ENCODE peak calls at places on chromosomes 4 and X, in ten cellular contexts. Y is OCI-LY7; P is NB4; X is CD4-positive, alpha-beta T cell; G is astrocyte; Q is BJ; O is GM23338; Z is cardiac muscle cell; F is MCF 10A; N is GM12865. L is an unnamed sample.

GRCh38 chr4:103074598-103075434 is 1.7 kb downstream of the SLC9B2 start:
- DNase-seq in X (no peak), O (no peak), Z (no peak), G (peak), Y (peak), P (peak), F (peak), N (peak), Q (no peak), L (no peak)

GRCh38 chr4:86326399-86326798 is 33.5 kb downstream of the MAPK10 start:
- DNase-seq in Y (no peak), G (no peak), Z (no peak), P (no peak), X (no peak), F (no peak), N (no peak), Q (no peak), O (no peak), L (no peak)

GRCh38 chr4:67928547-67928946 is 34.7 kb downstream of the TMPRSS11A start:
- DNase-seq in Z (no peak), G (peak), P (peak), Y (no peak), O (no peak), F (peak), X (no peak), N (no peak), Q (no peak), L (no peak)

GRCh38 chr4:76611164-76611563 is 176.1 kb downstream of the SHROOM3 start:
- DNase-seq in F (no peak), Q (no peak), Z (peak), G (peak), X (no peak), N (no peak), Y (no peak), O (peak), P (no peak), L (no peak)

GRCh38 chr4:19835429-19835828 is 416.3 kb upstream of the SLIT2 start:
- DNase-seq in N (no peak), Y (no peak), G (no peak), Q (no peak), Z (no peak), P (no peak), O (no peak), F (no peak), X (no peak), L (no peak)

GRCh38 chrX:104307341-104307740 is 52.6 kb upstream of the ESX1 start:
- DNase-seq in X (no peak), Q (no peak), Z (no peak), G (peak), F (no peak), N (no peak), Y (no peak), O (no peak), P (no peak), L (no peak)

GRCh38 chr4:184763150-184763780 is 29.4 kb upstream of the CENPU start:
- DNase-seq in O (no peak), P (no peak), Q (peak), F (no peak), Z (no peak), G (peak), Y (no peak), N (no peak), X (no peak), L (no peak)

GRCh38 chr4:121408-122084 is 2.8 kb upstream of the ZNF718 start:
- DNase-seq in O (no peak), Y (peak), F (no peak), Z (no peak), X (no peak), P (peak), Q (no peak), N (peak), G (no peak), L (no peak)

GRCh38 chrX:12439396-12439795 is 301.1 kb downstream of the FRMPD4 start:
- DNase-seq in Z (no peak), N (no peak), X (no peak), G (no peak), Q (no peak), P (no peak), Y (no peak), O (no peak), F (no peak), L (no peak)

GRCh38 chr4:187236491-187236890 is 512.8 kb upstream of the FAT1 start:
- DNase-seq in N (no peak), Y (no peak), Q (peak), G (peak), F (peak), Z (peak), O (no peak), P (no peak), X (no peak), L (no peak)

GRCh38 chr4:170089743-170090666 is at the start of gene AADAT:
- DNase-seq in Y (no peak), X (no peak), N (peak), Z (peak), Q (no peak), O (peak), P (peak), F (peak), G (peak), L (no peak)
- TF ChIP-seq CTCF in Y (no peak), X (no peak), N (peak), Z (peak), Q (peak), O (peak), P (no peak), F (peak), G (peak), L (peak)

GRCh38 chrX:21295246-21295820 is 78.9 kb upstream of the CNKSR2 start:
- DNase-seq in N (no peak), G (no peak), X (no peak), P (no peak), O (peak), Z (no peak), Y (no peak), F (no peak), Q (no peak), L (no peak)
- TF ChIP-seq CTCF in N (no peak), G (no peak), X (no peak), P (no peak), O (no peak), Z (no peak), Y (no peak), F (no peak), Q (no peak), L (no peak)

DNA sequence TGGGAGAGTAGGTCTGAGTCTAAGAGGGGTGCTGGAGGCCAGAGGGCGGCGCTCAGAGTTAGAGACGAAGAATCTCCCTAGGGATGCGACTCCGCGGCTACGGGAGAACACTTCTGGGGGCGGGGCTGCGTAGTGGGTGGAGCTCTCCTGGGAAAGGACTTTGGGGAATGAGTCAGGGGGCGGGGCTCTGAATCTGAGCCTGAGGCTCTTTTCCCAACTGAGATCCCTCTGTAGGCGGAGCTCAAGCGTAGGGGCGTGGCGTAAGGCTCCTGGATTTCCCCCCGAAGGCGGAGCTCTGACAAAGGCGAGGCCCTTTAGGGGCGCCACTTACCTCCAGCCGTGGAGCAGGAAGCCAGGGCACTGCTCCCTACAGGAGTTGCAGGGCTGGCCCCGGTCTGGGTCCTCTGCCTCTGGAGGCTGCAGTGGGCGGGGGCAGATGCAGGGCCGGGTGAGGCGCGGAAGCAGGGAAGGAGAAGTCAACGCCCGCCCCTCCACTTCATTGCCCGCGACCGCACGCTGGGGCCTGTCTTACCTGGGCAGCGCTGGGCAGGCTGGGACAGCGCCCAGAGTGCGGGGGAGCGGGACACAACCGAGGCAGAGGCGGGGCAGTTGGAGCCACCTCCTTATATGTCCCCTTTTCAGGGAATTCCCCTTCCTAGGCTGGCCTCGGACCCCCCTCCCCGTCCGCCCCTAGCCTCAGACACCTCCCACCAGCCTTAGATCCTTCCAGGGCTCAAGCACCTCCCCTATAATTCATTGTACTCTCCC is 1.7 kb downstream of the PRICKLE3 start:
- DNase-seq in N (peak), Z (peak), X (no peak), Y (peak), P (peak), F (peak), G (peak), Q (peak), O (peak), L (no peak)
- TF ChIP-seq CTCF in N (no peak), Z (peak), X (no peak), Y (no peak), P (peak), F (no peak), G (no peak), Q (no peak), O (peak), L (no peak)

GRCh38 chr4:73803213-73803612 is 33.3 kb upstream of the CXCL6 start:
- DNase-seq in X (no peak), Z (no peak), O (no peak), N (no peak), G (no peak), F (no peak), Q (no peak), P (peak), Y (no peak), L (no peak)
- TF ChIP-seq CTCF in X (no peak), Z (no peak), O (peak), N (no peak), G (no peak), F (no peak), Q (no peak), P (no peak), Y (no peak), L (no peak)

DNA sequence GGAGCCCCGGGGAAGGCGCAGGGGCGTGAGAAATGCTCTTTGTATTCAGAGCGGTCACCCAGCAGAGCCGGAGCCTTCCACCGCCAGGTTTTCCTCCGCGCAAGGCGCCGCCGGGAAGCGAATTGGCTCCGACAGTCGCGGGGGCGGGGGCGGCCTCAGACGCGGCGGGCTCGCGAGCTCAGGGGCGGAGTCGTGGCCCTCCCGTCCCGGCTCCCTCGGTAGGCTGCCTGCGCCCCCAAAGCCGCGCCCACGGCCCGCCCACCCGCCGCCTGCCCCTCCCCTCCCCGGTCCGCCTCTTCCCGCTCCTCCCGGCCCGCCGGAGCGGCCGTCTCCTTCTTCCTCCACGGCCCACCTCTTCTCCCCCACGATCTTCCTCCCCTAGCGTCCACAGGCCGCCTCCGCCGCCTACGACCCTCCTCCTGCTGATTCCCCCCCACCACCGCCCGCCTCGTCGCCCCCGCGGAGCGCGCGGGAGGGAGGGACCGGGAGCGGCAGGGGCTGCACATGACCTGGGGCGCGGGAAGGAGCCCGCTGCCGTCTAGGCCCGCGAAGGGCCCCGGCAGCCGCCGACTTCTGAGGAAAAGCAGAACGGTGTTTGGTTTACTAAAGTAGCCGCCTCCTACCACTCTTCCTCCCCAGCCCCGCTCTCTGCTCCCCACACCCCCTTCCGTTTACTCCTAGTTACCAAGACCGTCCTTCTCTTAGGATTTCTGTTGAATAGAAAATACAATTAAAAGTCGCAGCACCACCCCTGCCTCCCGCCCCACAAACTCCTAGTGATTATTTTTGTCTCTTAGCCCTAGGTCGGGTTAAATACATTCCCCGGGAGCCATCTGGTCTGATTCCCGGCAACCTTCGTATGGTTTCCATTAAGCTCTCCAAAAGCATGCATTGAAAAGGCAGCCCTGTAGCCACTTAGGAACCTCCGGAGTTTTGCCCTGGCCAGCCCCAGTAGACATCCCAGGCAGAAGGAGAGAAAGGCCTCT is 53.2 kb downstream of the C4orf51 start:
- DNase-seq in Y (peak), Q (peak), Z (peak), X (peak), G (peak), P (peak), N (peak), F (peak), O (peak), L (peak)
- TF ChIP-seq CTCF in Y (no peak), Q (no peak), Z (no peak), X (no peak), G (no peak), P (no peak), N (no peak), F (no peak), O (no peak), L (no peak)

GRCh38 chr4:2354127-2354526 is 64.3 kb downstream of the ZFYVE28 start:
- DNase-seq in Q (no peak), O (peak), G (no peak), P (peak), N (no peak), F (peak), X (peak), Z (peak), Y (peak), L (no peak)
- TF ChIP-seq CTCF in Q (peak), O (peak), G (no peak), P (peak), N (peak), F (peak), X (peak), Z (peak), Y (peak), L (no peak)

GRCh38 chr4:80322716-80323115 is 12.8 kb upstream of the CFAP299 start:
- DNase-seq in N (peak), X (no peak), Z (peak), Y (peak), O (no peak), P (peak), F (peak), G (peak), Q (no peak), L (no peak)
- TF ChIP-seq CTCF in N (no peak), X (no peak), Z (peak), Y (peak), O (peak), P (no peak), F (peak), G (peak), Q (peak), L (no peak)

DNA sequence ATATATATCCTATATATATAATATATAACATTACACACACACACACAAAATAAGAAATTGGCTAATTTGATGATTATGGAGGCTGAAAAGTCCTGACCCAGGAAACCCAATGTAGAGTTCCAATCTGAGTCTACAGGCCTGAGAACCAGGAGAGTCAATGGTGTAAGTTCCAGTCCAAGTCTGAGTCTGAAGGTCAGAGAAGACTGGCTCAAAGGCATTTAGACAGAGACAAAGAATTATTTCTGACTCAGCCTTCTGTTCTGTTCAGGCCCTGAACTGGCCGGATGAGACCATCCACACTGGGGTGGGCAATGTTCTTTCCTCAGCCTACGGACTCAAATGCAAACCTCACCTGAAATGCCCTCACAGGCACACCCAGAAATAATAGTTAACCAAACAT is 60.6 kb upstream of the STX18 start:
- DNase-seq in Y (no peak), Q (no peak), X (no peak), F (no peak), N (no peak), P (no peak), Z (no peak), O (no peak), G (no peak), L (no peak)
- TF ChIP-seq CTCF in Y (no peak), Q (no peak), X (no peak), F (no peak), N (no peak), P (no peak), Z (no peak), O (no peak), G (no peak), L (no peak)

L was measured in CD14-positive monocyte.